ENCODE peak calls at places on chromosomes 2 and 18, in ten cellular contexts. Q, F, E, J, Z, X, N, U, C and R are unnamed samples.

GRCh38 chr2:178478102-178478441 is 328 bp downstream of the FKBP7 start:
- DNase-seq in Q (no peak), F (peak; percentile 25), E (peak; percentile 21), J (no peak), Z (no peak), X (peak; percentile 23), N (no peak), U (no peak), C (peak; percentile 14), R (peak; percentile 3)

GRCh38 chr2:85712849-85713612 is 18.9 kb downstream of the GNLY start:
- DNase-seq in Q (no peak), F (peak; percentile 86), E (no peak), J (peak; percentile 77), Z (no peak), X (peak; percentile 89), N (no peak), U (peak; percentile 28), C (peak; percentile 69), R (no peak)

GRCh38 chr2:200862532-200863000 is 1.9 kb downstream of the CLK1 start:
- DNase-seq in Q (peak; percentile 44), F (peak; percentile 84), E (peak; percentile 37), J (peak; percentile 80), Z (no peak), X (peak; percentile 61), N (no peak), U (peak; percentile 21), C (peak; percentile 88), R (no peak)

GRCh38 chr2:106975641-106976040 is 89.7 kb upstream of the ST6GAL2 start:
- DNase-seq in Q (no peak), F (peak; percentile 19), E (no peak), J (no peak), Z (no peak), X (no peak), N (no peak), U (no peak), C (no peak), R (no peak)

GRCh38 chr2:143685439-143686078 is 556.3 kb downstream of the ARHGAP15 start:
- DNase-seq in Q (no peak), F (no peak), E (no peak), J (no peak), Z (no peak), X (no peak), N (no peak), U (no peak), C (no peak), R (no peak)

GRCh38 chr18:76827205-76827885 is 5.0 kb downstream of the ZNF236 start:
- DNase-seq in Q (no peak), F (no peak), E (no peak), J (peak; percentile 30), Z (no peak), X (no peak), N (no peak), U (no peak), C (no peak), R (no peak)

GRCh38 chr2:181998045-181998444 is 12.4 kb downstream of the PPP1R1C start:
- DNase-seq in Q (no peak), F (no peak), E (no peak), J (no peak), Z (no peak), X (no peak), N (no peak), U (no peak), C (peak; percentile 25), R (no peak)

GRCh38 chr2:219109468-219109867 is 48.7 kb upstream of the IHH start:
- DNase-seq in Q (no peak), F (no peak), E (no peak), J (no peak), Z (peak; percentile 47), X (no peak), N (no peak), U (no peak), C (no peak), R (peak; percentile 5)

GRCh38 chr2:56199492-56199891 is 15.7 kb downstream of the CCDC85A start:
- DNase-seq in Q (no peak), F (peak; percentile 78), E (no peak), J (peak; percentile 91), Z (no peak), X (peak; percentile 27), N (no peak), U (no peak), C (peak; percentile 24), R (no peak)

GRCh38 chr2:51165534-51166260 is 133.8 kb upstream of the NRXN1 start:
- DNase-seq in Q (no peak), F (no peak), E (no peak), J (no peak), Z (no peak), X (no peak), N (no peak), U (no peak), C (no peak), R (no peak)

GRCh38 chr2:45128580-45128997 is 119.3 kb upstream of the SIX2 start:
- DNase-seq in Q (peak; percentile 89), F (peak; percentile 99), E (no peak), J (peak; percentile 97), Z (peak; percentile 12), X (peak; percentile 98), N (no peak), U (peak; percentile 3), C (peak; percentile 77), R (no peak)

GRCh38 chr2:134594399-134594798 is 124.4 kb downstream of the TMEM163 start:
- DNase-seq in Q (no peak), F (no peak), E (no peak), J (no peak), Z (no peak), X (no peak), N (no peak), U (no peak), C (no peak), R (no peak)

GRCh38 chr2:76281176-76281841 is 570.6 kb upstream of the GCFC2 start:
- DNase-seq in Q (no peak), F (no peak), E (no peak), J (no peak), Z (no peak), X (no peak), N (no peak), U (no peak), C (no peak), R (no peak)

GRCh38 chr2:233834378-233834777 is 20.0 kb downstream of the HJURP start:
- DNase-seq in Q (no peak), F (no peak), E (no peak), J (no peak), Z (no peak), X (no peak), N (no peak), U (no peak), C (no peak), R (no peak)

GRCh38 chr2:233832414-233832813 is 21.9 kb downstream of the HJURP start:
- DNase-seq in Q (peak; percentile 17), F (peak; percentile 70), E (no peak), J (peak; percentile 56), Z (no peak), X (peak; percentile 48), N (no peak), U (no peak), C (peak; percentile 57), R (no peak)

GRCh38 chr2:233831011-233831721 is 23.2 kb downstream of the HJURP start:
- DNase-seq in Q (no peak), F (no peak), E (no peak), J (no peak), Z (no peak), X (no peak), N (no peak), U (no peak), C (peak; percentile 30), R (no peak)

GRCh38 chr2:233831861-233832260 is 22.5 kb downstream of the HJURP start:
- DNase-seq in Q (no peak), F (no peak), E (no peak), J (no peak), Z (no peak), X (no peak), N (no peak), U (no peak), C (no peak), R (no peak)

DNA sequence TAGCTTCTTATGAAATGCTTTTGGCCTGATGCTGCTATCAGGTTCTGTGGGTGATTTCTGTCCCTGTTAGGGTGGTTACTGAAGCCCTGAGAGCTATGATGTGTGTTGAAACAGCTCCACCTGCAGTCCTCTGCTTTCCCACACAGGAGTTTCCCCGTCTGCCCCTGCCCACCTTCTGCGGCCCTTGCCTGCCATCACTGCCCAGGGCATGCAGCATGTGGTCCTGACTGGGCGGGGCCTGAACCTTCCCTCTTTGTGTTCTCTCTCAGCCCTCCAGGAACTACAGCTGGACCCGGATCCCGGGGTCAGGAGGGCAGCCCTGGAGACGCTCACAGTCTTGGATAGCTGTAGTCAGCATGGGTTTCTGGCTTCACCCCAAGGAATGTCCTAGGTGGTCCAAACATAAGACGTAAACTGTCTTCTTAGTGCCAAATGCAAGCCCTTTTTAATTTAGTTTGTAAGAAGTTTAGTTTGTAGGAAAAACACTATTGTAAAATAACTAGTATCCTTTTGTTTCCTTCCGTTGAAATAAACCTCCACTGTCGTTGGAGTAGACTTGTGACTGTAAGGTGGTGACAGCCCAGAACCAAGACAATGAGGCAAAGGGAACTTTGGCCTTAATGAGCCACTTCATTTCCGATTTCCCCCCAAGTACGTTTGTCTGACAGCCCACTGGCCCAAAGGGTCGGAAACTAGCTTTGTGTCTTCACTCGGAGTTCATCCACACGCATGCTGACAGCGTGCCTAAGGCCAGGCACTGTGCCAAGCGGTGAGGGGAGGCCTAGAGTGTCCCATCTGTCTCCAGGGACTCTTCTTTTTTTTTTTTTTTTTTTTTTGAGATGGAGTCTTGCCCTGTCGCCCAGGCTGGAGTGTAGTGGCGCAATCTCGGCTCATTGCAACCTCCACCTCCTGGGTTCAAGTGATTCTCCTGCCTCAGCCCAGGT is 21.2 kb downstream of the HJURP start:
- DNase-seq in Q (peak; percentile 48), F (peak; percentile 71), E (peak; percentile 41), J (peak; percentile 69), Z (no peak), X (peak; percentile 82), N (peak; percentile 7), U (no peak), C (peak; percentile 63), R (peak; percentile 41)
- TF ChIP-seq CTCF in Q (peak; percentile 65), F (peak; percentile 40), E (peak; percentile 11), J (peak; percentile 13), Z (no peak), X (peak; percentile 33), N (peak; percentile 31), U (no peak), C (peak; percentile 12), R (peak; percentile 56)

GRCh38 chr2:28381225-28382180 is 11.2 kb upstream of the FOSL2 start:
- DNase-seq in Q (no peak), F (no peak), E (no peak), J (no peak), Z (no peak), X (no peak), N (no peak), U (no peak), C (no peak), R (no peak)
- TF ChIP-seq CTCF in Q (no peak), F (no peak), E (no peak), J (no peak), Z (no peak), X (no peak), N (no peak), U (no peak), C (no peak), R (no peak)

GRCh38 chr2:194545978-194546377 is 1111.0 kb upstream of the SLC39A10 start:
- DNase-seq in Q (no peak), F (peak; percentile 9), E (no peak), J (peak; percentile 2), Z (no peak), X (peak; percentile 3), N (peak; percentile 2), U (no peak), C (no peak), R (no peak)
- TF ChIP-seq CTCF in Q (no peak), F (peak; percentile 8), E (no peak), J (no peak), Z (no peak), X (no peak), N (peak; percentile 41), U (no peak), C (no peak), R (peak; percentile 60)

GRCh38 chr2:189982777-189983394 is 79.6 kb downstream of the MSTN start:
- DNase-seq in Q (no peak), F (peak; percentile 25), E (no peak), J (no peak), Z (no peak), X (peak; percentile 21), N (no peak), U (no peak), C (no peak), R (no peak)
- TF ChIP-seq CTCF in Q (peak; percentile 51), F (peak; percentile 63), E (no peak), J (peak; percentile 17), Z (peak; percentile 44), X (peak; percentile 55), N (peak; percentile 67), U (no peak), C (peak; percentile 55), R (peak; percentile 48)